ENCODE peak calls at places on chromosome 22, in nine cellular contexts. F is neuronal stem cell; S is CD4-positive, alpha-beta memory T cell; A is lower lobe of right lung; Q is A549; K is HL-60; E is GM23338; J is brain microvascular endothelial cell; T is thyroid gland. V is an unnamed sample.

GRCh38 chr22:37601540-37602442 is 6.8 kb upstream of the GGA1 start:
- DNase-seq in J (peak), Q (no peak), T (no peak), S (no peak), F (peak), K (no peak), E (peak), A (no peak), V (no peak)

GRCh38 chr22:43262990-43263644 is 76.2 kb upstream of the TTLL12 start:
- DNase-seq in K (peak), T (no peak), S (peak), A (no peak), Q (no peak), F (no peak), E (no peak), J (peak), V (peak)

GRCh38 chr22:25482091-25482760 is 82.2 kb upstream of the GRK3 start:
- DNase-seq in K (no peak), S (no peak), E (peak), J (no peak), F (no peak), T (no peak), A (no peak), Q (no peak), V (no peak)

GRCh38 chr22:27965547-27965946 is 46.5 kb upstream of the PITPNB start:
- DNase-seq in Q (no peak), S (no peak), E (no peak), T (no peak), A (no peak), F (no peak), K (no peak), J (no peak), V (no peak)

GRCh38 chr22:26446808-26447515 is 17.9 kb downstream of the ASPHD2 start:
- DNase-seq in E (no peak), A (no peak), Q (no peak), T (no peak), F (no peak), S (no peak), J (no peak), K (no peak), V (no peak)

GRCh38 chr22:49954991-49955580 is 5.5 kb upstream of the PIM3 start:
- DNase-seq in Q (no peak), A (peak), E (no peak), F (no peak), K (no peak), T (peak), J (no peak), S (no peak), V (peak)

GRCh38 chr22:26484360-26484706 is 656 bp downstream of the SRRD start:
- DNase-seq in T (no peak), F (no peak), S (peak), Q (no peak), K (no peak), A (no peak), J (no peak), E (peak), V (no peak)

GRCh38 chr22:47963660-47964059 is 1201.2 kb downstream of the TBC1D22A start:
- DNase-seq in J (no peak), A (no peak), K (no peak), E (no peak), S (no peak), Q (no peak), F (no peak), T (no peak), V (no peak)

GRCh38 chr22:27888310-27888709 is 30.7 kb downstream of the PITPNB start:
- DNase-seq in J (no peak), F (no peak), Q (no peak), E (no peak), K (no peak), S (no peak), A (no peak), T (no peak), V (no peak)

GRCh38 chr22:31833930-31834329 is 80.1 kb downstream of the DEPDC5 start:
- DNase-seq in K (no peak), Q (no peak), J (no peak), A (no peak), F (no peak), S (no peak), T (no peak), E (no peak), V (no peak)

GRCh38 chr22:50563410-50564160 is 866 bp upstream of the SYCE3 start:
- DNase-seq in S (no peak), A (no peak), E (peak), K (no peak), J (no peak), Q (no peak), T (peak), F (no peak), V (no peak)

GRCh38 chr22:49814856-49815255 is 12.8 kb downstream of the BRD1 start:
- DNase-seq in K (no peak), S (no peak), E (no peak), Q (no peak), F (no peak), J (no peak), A (peak), T (no peak), V (no peak)

GRCh38 chr22:47691152-47691895 is 928.9 kb downstream of the TBC1D22A start:
- DNase-seq in Q (no peak), S (no peak), T (no peak), J (no peak), F (no peak), A (no peak), E (no peak), K (no peak), V (no peak)

GRCh38 chr22:49295465-49295743 is 532.3 kb downstream of the BRD1 start:
- DNase-seq in E (no peak), A (no peak), S (no peak), F (no peak), T (no peak), J (no peak), Q (no peak), K (no peak), V (no peak)

GRCh38 chr22:26852176-26852575 is 194.8 kb downstream of the MIAT start:
- DNase-seq in T (no peak), K (no peak), J (no peak), S (no peak), A (no peak), E (peak), F (peak), Q (no peak), V (no peak)

GRCh38 chr22:29758959-29759358 is 7.8 kb downstream of the ZMAT5 start:
- DNase-seq in K (no peak), J (no peak), F (no peak), T (no peak), Q (no peak), E (no peak), S (no peak), A (no peak), V (no peak)

GRCh38 chr22:31556627-31557203 is 60.4 kb downstream of the SFI1 start:
- DNase-seq in A (no peak), F (peak), Q (peak), E (peak), K (peak), J (peak), T (no peak), S (no peak), V (no peak)

GRCh38 chr22:26646158-26646557 is 11.2 kb upstream of the MIAT start:
- DNase-seq in T (no peak), Q (no peak), A (no peak), S (no peak), J (peak), K (no peak), E (no peak), F (no peak), V (no peak)

GRCh38 chr22:30863161-30863833 is 105.3 kb downstream of the MORC2 start:
- DNase-seq in E (peak), F (no peak), A (no peak), T (no peak), K (no peak), J (no peak), Q (no peak), S (no peak), V (no peak)

GRCh38 chr22:47275479-47276218 is 513.2 kb downstream of the TBC1D22A start:
- DNase-seq in J (no peak), E (no peak), Q (no peak), F (no peak), A (no peak), S (no peak), K (no peak), T (no peak), V (no peak)

GRCh38 chr22:30386960-30387848 is at the start of gene RNF215:
- DNase-seq in E (peak), A (peak), F (peak), T (peak), S (peak), J (peak), K (peak), Q (peak), V (peak)

GRCh38 chr22:27598792-27599191 is 202.8 kb downstream of the MN1 start:
- DNase-seq in S (no peak), J (no peak), K (no peak), F (no peak), E (no peak), Q (no peak), T (no peak), A (no peak), V (no peak)

GRCh38 chr22:33803371-33803770 is 116.9 kb downstream of the LARGE1 start:
- DNase-seq in E (no peak), J (peak), S (no peak), Q (no peak), F (no peak), A (no peak), T (no peak), K (no peak), V (no peak)

GRCh38 chr22:47168441-47168840 is 406.0 kb downstream of the TBC1D22A start:
- DNase-seq in E (no peak), Q (no peak), A (no peak), J (no peak), F (no peak), K (no peak), S (no peak), T (no peak), V (peak)

GRCh38 chr22:33090836-33091235 is 32.7 kb upstream of the SYN3 start:
- DNase-seq in F (no peak), J (no peak), T (no peak), S (no peak), Q (no peak), K (no peak), A (no peak), E (no peak), V (no peak)

GRCh38 chr22:24703101-24703500 is 71.4 kb downstream of the PIWIL3 start:
- DNase-seq in A (no peak), F (no peak), Q (no peak), T (peak), K (no peak), S (no peak), J (no peak), E (no peak), V (no peak)

GRCh38 chr22:43796567-43796966 is 15.5 kb downstream of the EFCAB6 start:
- DNase-seq in T (no peak), F (peak), E (peak), A (no peak), J (peak), S (no peak), K (no peak), Q (no peak), V (no peak)

GRCh38 chr22:37659066-37659896 is 758 bp downstream of the PDXP start:
- DNase-seq in Q (no peak), E (no peak), T (peak), J (no peak), K (no peak), S (peak), F (no peak), A (peak), V (no peak)

GRCh38 chr22:43230571-43230970 is 43.6 kb upstream of the TTLL12 start:
- DNase-seq in J (no peak), F (no peak), K (no peak), T (no peak), Q (no peak), A (no peak), E (no peak), S (no peak), V (no peak)

GRCh38 chr22:40728731-40729189 is 49.5 kb downstream of the MCHR1 start:
- DNase-seq in J (no peak), A (peak), S (peak), F (no peak), E (no peak), T (peak), K (no peak), Q (no peak), V (no peak)
- H3K4me3 ChIP-seq in J (no peak), A (no peak), S (peak), F (no peak), E (no peak), T (no peak), K (no peak), Q (no peak), V (no peak)

GRCh38 chr22:42022162-42022847 is 23.7 kb downstream of the WBP2NL start:
- DNase-seq in A (no peak), K (peak), S (no peak), T (no peak), F (no peak), E (no peak), Q (no peak), J (no peak), V (no peak)
- H3K4me3 ChIP-seq in A (no peak), K (no peak), S (no peak), T (no peak), F (no peak), E (no peak), Q (no peak), J (no peak), V (no peak)

DNA sequence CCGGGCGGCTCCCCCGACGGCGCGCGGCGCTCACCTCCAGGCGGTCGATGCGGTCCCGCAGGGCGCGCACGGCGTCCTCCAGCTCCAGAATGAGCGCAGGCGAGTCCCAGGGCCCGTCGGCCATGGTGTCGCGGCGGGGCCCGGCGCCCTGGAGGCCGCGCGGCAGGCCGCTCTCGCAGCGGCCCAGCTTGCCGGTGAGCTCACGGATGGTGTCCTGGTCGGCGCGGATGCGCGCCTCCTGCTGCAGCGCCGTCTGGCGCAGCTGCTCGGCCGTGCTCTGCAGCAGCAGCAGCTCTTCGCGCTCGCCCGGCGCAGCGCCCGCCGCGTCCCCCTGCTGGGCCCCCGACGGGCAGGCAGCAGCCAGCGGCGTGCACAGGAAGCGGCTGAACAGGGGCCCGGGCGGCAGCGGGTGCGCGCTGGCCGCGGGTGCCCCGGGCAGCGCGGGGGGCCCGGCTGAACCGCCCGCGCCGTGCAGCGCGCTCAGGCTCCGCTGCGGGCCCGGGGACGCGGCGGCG is 570 bp downstream of the NPTXR start:
- DNase-seq in T (peak), S (peak), Q (peak), E (peak), F (peak), J (peak), K (peak), A (peak), V (no peak)
- H3K4me3 ChIP-seq in T (no peak), S (peak), Q (peak), E (peak), F (peak), J (peak), K (no peak), A (peak), V (no peak)

DNA sequence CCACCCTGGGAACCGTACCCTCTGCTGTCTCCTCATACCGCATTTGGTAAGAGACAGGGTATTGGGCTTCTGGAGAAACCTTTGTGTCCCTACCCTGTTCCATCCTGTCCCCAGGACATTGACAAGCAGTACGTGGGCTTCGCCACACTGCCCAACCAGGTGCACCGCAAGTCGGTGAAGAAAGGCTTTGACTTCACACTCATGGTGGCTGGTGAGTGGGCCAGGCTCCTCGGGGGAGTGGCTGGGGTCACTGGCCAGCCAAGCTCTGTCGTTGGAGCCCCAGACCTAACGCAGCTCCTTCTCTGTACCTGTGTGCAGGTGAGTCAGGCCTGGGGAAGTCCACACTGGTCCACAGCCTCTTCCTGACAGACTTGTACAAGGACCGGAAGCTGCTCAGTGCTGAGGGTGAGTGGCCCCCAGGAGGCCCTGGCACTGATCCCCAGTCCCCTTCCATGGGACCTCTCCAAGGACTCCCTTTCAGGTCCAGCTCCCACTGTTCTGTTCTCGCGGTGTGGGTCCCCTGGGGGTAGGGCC is 3.8 kb upstream of the GP1BB start:
- DNase-seq in Q (no peak), J (no peak), T (no peak), A (no peak), F (no peak), E (no peak), S (peak), K (no peak), V (no peak)
- H3K4me3 ChIP-seq in Q (no peak), J (no peak), T (no peak), A (peak), F (no peak), E (peak), S (no peak), K (no peak), V (no peak)

DNA sequence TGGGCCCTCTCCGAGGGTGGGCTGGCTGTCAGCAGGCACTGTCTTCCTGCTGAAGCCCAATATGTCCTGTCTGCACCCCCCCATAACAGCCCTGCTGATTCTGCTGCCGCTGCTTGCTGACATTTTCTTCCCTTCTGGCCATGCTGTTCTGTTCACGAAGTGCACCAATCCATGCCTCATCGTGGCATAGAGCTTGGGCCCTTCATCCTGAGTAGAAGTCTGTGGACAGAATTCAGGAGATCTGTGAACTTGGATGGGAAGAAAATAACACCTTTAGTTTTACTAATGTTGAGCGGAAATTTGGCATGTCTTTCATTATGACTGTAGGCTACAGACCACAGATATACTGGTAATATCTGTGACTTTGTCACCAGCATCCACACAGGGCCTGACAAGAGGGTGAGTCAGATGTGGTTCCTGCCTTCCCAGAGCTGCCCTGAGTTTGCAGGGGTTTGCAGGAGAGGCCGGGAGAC is 14.1 kb upstream of the KIAA0930 start:
- DNase-seq in J (no peak), Q (no peak), S (no peak), E (no peak), T (no peak), F (no peak), A (no peak), K (no peak), V (no peak)
- H3K4me3 ChIP-seq in J (no peak), Q (no peak), S (no peak), E (no peak), T (no peak), F (no peak), A (no peak), K (no peak), V (no peak)

GRCh38 chr22:17732251-17732854 is 41.9 kb downstream of the BID start:
- DNase-seq in T (no peak), A (no peak), E (no peak), S (no peak), J (no peak), K (no peak), F (no peak), Q (no peak), V (no peak)

GRCh38 chr22:17729561-17729960 is 44.7 kb downstream of the BID start:
- DNase-seq in F (no peak), A (no peak), K (no peak), S (no peak), J (no peak), T (no peak), E (no peak), Q (no peak), V (no peak)

GRCh38 chr22:17734197-17734596 is 40.1 kb downstream of the BID start:
- DNase-seq in Q (no peak), F (no peak), A (no peak), J (peak), S (no peak), K (peak), E (no peak), T (no peak), V (no peak)

GRCh38 chr22:17728786-17729185 is 45.5 kb downstream of the BID start:
- DNase-seq in S (no peak), Q (no peak), J (no peak), A (no peak), T (no peak), K (no peak), F (no peak), E (no peak), V (no peak)

GRCh38 chr22:17733484-17733883 is 40.8 kb downstream of the BID start:
- DNase-seq in K (no peak), A (no peak), J (no peak), S (no peak), Q (no peak), F (no peak), E (no peak), T (no peak), V (no peak)
- H3K4me3 ChIP-seq in K (no peak), A (no peak), J (no peak), S (no peak), Q (no peak), F (no peak), E (no peak), T (no peak), V (no peak)

GRCh38 chr22:36467946-36468345 is 13.5 kb downstream of the TXN2 start:
- DNase-seq in Q (peak), S (no peak), E (no peak), J (peak), K (peak), F (no peak), A (no peak), T (no peak), V (no peak)
- H3K4me3 ChIP-seq in Q (no peak), S (no peak), E (no peak), J (no peak), K (no peak), F (no peak), A (no peak), T (no peak), V (no peak)

DNA sequence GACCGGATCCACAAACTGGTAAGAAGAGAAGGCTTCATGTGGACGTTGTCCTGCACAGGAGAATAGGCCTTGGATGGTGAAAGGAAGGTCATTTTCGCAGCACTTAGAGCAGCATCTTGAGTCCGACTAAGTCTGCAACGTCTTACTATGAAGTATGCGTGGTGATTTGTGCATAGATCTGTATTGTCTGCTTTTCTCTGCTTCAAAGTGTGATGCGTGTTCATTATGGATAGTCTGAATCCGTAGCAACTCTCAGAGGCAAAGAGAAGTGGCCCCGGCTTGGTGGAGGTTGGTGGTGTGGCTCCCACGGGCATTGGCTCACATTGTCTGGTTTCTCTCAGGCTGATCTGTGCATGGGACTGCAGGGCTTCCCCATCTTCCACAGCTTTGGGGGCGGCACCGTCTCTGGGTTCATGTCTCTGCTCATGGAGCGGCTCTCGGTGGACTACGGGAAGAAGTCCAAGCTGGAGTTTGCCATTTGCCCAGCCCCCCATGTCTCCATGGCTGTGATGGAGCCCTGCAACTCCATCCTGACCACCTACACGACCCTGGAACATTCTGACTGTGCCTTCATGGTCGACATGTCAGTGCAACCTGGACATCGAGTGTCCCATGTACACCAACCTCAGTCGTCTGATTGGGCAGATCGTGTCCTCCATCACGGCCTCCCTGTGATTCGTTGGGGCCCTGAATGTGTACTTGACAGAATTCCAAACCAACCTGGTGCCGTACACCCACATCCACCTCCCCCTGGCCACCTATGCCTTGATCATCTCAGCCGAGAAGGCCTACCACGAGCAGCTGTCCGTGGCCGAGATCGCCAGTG is 21.5 kb downstream of the LRRC74B start:
- DNase-seq in K (no peak), S (no peak), F (no peak), J (no peak), T (no peak), Q (no peak), E (no peak), A (no peak), V (no peak)
- H3K4me3 ChIP-seq in K (no peak), S (no peak), F (no peak), J (no peak), T (no peak), Q (no peak), E (no peak), A (no peak), V (no peak)

V was measured in kidney.